ENCODE peak calls at places on chromosomes 13 and 19, in six cellular contexts. One of them, this sample, is unnamed.

GRCh38 chr13:95723428-95723827 is 46.5 kb downstream of the DNAJC3 start:
- DNase-seq in NCI-H2081: no peak
- DNase-seq in midbrain: no peak
- DNase-seq in tibial nerve: no peak
- DNase-seq in cardiac muscle cell: no peak
- DNase-seq in head of caudate nucleus: no peak
- DNase-seq in this sample: no peak

GRCh38 chr13:113489171-113489548 is 1.4 kb downstream of the DCUN1D2 start:
- DNase-seq in midbrain: no peak
- DNase-seq in head of caudate nucleus: no peak
- DNase-seq in cardiac muscle cell: peak
- DNase-seq in tibial nerve: no peak
- DNase-seq in NCI-H2081: no peak
- DNase-seq in this sample: no peak

GRCh38 chr19:49073514-49074378 is 1.2 kb upstream of the KCNA7 start:
- DNase-seq in cardiac muscle cell: peak
- DNase-seq in head of caudate nucleus: no peak
- DNase-seq in NCI-H2081: peak
- DNase-seq in midbrain: no peak
- DNase-seq in tibial nerve: no peak
- DNase-seq in this sample: no peak

GRCh38 chr19:6556480-6556879 is 25.7 kb downstream of the TNFSF9 start:
- DNase-seq in NCI-H2081: no peak
- DNase-seq in head of caudate nucleus: no peak
- DNase-seq in tibial nerve: no peak
- DNase-seq in cardiac muscle cell: no peak
- DNase-seq in midbrain: no peak
- DNase-seq in this sample: no peak

GRCh38 chr19:38617764-38618589 is at the start of gene MAP4K1:
- DNase-seq in NCI-H2081: no peak
- DNase-seq in midbrain: no peak
- DNase-seq in cardiac muscle cell: no peak
- DNase-seq in tibial nerve: no peak
- DNase-seq in head of caudate nucleus: peak
- DNase-seq in this sample: no peak

GRCh38 chr13:72523049-72523448 is 204.4 kb downstream of the MZT1 start:
- DNase-seq in head of caudate nucleus: no peak
- DNase-seq in NCI-H2081: no peak
- DNase-seq in midbrain: no peak
- DNase-seq in cardiac muscle cell: no peak
- DNase-seq in tibial nerve: no peak
- DNase-seq in this sample: no peak

GRCh38 chr13:97849305-97849704 is 104.2 kb upstream of the IPO5 start:
- DNase-seq in NCI-H2081: peak
- DNase-seq in midbrain: no peak
- DNase-seq in cardiac muscle cell: peak
- DNase-seq in head of caudate nucleus: no peak
- DNase-seq in tibial nerve: no peak
- DNase-seq in this sample: peak

GRCh38 chr19:3682741-3683404 is 17.4 kb downstream of the PIP5K1C start:
- DNase-seq in NCI-H2081: no peak
- DNase-seq in tibial nerve: no peak
- DNase-seq in cardiac muscle cell: no peak
- DNase-seq in midbrain: no peak
- DNase-seq in head of caudate nucleus: no peak
- DNase-seq in this sample: no peak

GRCh38 chr13:112895521-112896465 is 73.2 kb upstream of the MCF2L start:
- DNase-seq in cardiac muscle cell: no peak
- DNase-seq in tibial nerve: no peak
- DNase-seq in head of caudate nucleus: no peak
- DNase-seq in NCI-H2081: no peak
- DNase-seq in midbrain: no peak
- DNase-seq in this sample: no peak

GRCh38 chr19:39417463-39418181 is 5.2 kb downstream of the PLEKHG2 start:
- DNase-seq in tibial nerve: no peak
- DNase-seq in cardiac muscle cell: no peak
- DNase-seq in head of caudate nucleus: no peak
- DNase-seq in NCI-H2081: no peak
- DNase-seq in midbrain: no peak
- DNase-seq in this sample: no peak

GRCh38 chr13:65505941-65506340 is 1724.2 kb downstream of the PCDH9 start:
- DNase-seq in midbrain: no peak
- DNase-seq in tibial nerve: no peak
- DNase-seq in head of caudate nucleus: no peak
- DNase-seq in NCI-H2081: no peak
- DNase-seq in cardiac muscle cell: no peak
- DNase-seq in this sample: no peak

GRCh38 chr13:30276178-30276577 is 31.2 kb downstream of the KATNAL1 start:
- DNase-seq in head of caudate nucleus: no peak
- DNase-seq in NCI-H2081: no peak
- DNase-seq in tibial nerve: no peak
- DNase-seq in cardiac muscle cell: no peak
- DNase-seq in midbrain: no peak
- DNase-seq in this sample: no peak

GRCh38 chr13:42398542-42398941 is 126.6 kb downstream of the AKAP11 start:
- DNase-seq in NCI-H2081: no peak
- DNase-seq in head of caudate nucleus: no peak
- DNase-seq in cardiac muscle cell: peak
- DNase-seq in midbrain: no peak
- DNase-seq in tibial nerve: no peak
- DNase-seq in this sample: no peak

GRCh38 chr13:35760678-35761308 is 284.3 kb upstream of the MAB21L1 start:
- DNase-seq in midbrain: no peak
- DNase-seq in head of caudate nucleus: no peak
- DNase-seq in NCI-H2081: no peak
- DNase-seq in tibial nerve: no peak
- DNase-seq in cardiac muscle cell: no peak
- DNase-seq in this sample: no peak

GRCh38 chr19:6248341-6248740 is 31.4 kb downstream of the MLLT1 start:
- DNase-seq in NCI-H2081: no peak
- DNase-seq in head of caudate nucleus: no peak
- DNase-seq in cardiac muscle cell: no peak
- DNase-seq in midbrain: no peak
- DNase-seq in tibial nerve: no peak
- DNase-seq in this sample: no peak

This sample was measured in retinal pigment epithelial cell.